ENCODE peak calls at places on chromosome 9, in eight cellular contexts. B, D, I, R, S, G, J and H are unnamed samples.

GRCh38 chr9:129676970-129677369 is 11.5 kb downstream of the PRRX2 start:
- DNase-seq in B (peak; percentile 41), D (no peak), I (no peak), R (no peak), S (no peak), G (no peak), J (peak; percentile 81), H (no peak)

GRCh38 chr9:128552744-128553221 is 396 bp downstream of the SPTAN1 start:
- DNase-seq in B (peak; percentile 78), D (peak; percentile 73), I (peak; percentile 42), R (no peak), S (peak; percentile 71), G (no peak), J (peak; percentile 71), H (no peak)

GRCh38 chr9:69877852-69878507 is 57.4 kb downstream of the CFAP95 start:
- DNase-seq in B (no peak), D (no peak), I (no peak), R (peak; percentile 22), S (no peak), G (no peak), J (no peak), H (no peak)

GRCh38 chr9:37182718-37183117 is 62.3 kb downstream of the ZCCHC7 start:
- DNase-seq in B (no peak), D (no peak), I (no peak), R (no peak), S (no peak), G (no peak), J (no peak), H (no peak)

GRCh38 chr9:7259544-7260241 is 501.9 kb downstream of the KDM4C start:
- DNase-seq in B (no peak), D (no peak), I (no peak), R (no peak), S (no peak), G (no peak), J (no peak), H (no peak)

GRCh38 chr9:30519756-30520155 is 1864.7 kb upstream of the ACO1 start:
- DNase-seq in B (no peak), D (no peak), I (no peak), R (no peak), S (no peak), G (no peak), J (no peak), H (peak; percentile 7)

GRCh38 chr9:35661756-35662350 is 3.1 kb downstream of the ARHGEF39 start:
- DNase-seq in B (no peak), D (no peak), I (no peak), R (no peak), S (no peak), G (no peak), J (no peak), H (no peak)

GRCh38 chr9:129945314-129945713 is 97.7 kb downstream of the FNBP1 start:
- DNase-seq in B (no peak), D (no peak), I (no peak), R (no peak), S (no peak), G (no peak), J (no peak), H (no peak)

GRCh38 chr9:34633851-34634550 is 3.6 kb downstream of the SIGMAR1 start:
- DNase-seq in B (peak; percentile 57), D (no peak), I (peak; percentile 69), R (no peak), S (peak; percentile 67), G (no peak), J (no peak), H (no peak)

GRCh38 chr9:132597073-132597775 is 14.8 kb downstream of the BARHL1 start:
- DNase-seq in B (no peak), D (peak; percentile 78), I (peak; percentile 45), R (no peak), S (no peak), G (no peak), J (no peak), H (no peak)

GRCh38 chr9:21995652-21996275 is 1.2 kb downstream of the CDKN2B-AS1 start:
- DNase-seq in B (no peak), D (peak; percentile 40), I (peak; percentile 30), R (no peak), S (peak; percentile 67), G (peak; percentile 66), J (peak; percentile 66), H (no peak)

GRCh38 chr9:5786370-5787127 is 46.4 kb downstream of the ERMP1 start:
- DNase-seq in B (no peak), D (no peak), I (no peak), R (no peak), S (no peak), G (no peak), J (no peak), H (no peak)

GRCh38 chr9:75054373-75055001 is 26.4 kb upstream of the CARNMT1 start:
- DNase-seq in B (no peak), D (no peak), I (no peak), R (no peak), S (no peak), G (no peak), J (no peak), H (no peak)

DNA sequence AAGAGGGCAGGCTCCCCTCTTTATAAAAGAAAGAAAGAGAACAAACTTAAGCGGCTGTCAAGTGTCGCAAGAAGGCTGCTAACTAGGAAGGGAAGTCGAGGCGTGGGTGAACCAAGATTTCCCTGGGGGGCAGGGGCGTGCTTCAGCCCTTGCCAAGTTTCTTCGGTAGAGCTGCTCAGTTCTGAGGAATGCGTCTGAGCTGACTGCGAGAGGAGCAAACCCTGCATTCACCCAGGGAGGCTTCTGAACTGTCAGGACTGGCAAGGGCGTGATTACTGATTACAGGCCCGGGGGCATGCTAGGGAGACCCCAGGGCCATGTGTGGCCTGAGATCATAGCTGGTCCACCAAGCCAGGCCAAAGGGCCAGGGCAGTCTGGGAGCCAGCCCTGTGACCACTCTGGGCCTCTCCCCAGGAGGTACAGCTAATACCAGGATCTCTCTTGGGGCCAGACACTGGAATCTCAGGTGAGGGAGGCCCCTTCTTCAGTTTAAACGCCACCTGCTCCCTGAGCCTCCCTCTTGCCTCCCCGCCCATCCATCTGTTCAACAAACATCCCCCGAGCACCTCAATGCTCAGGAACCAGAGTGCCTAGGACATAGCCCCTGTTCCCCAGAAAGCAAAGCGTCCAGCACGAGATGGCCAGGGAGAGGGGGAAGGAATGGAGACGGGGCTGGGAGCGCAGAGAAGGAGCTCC is 30.9 kb downstream of the SARDH start:
- DNase-seq in B (no peak), D (peak; percentile 61), I (peak; percentile 44), R (no peak), S (peak; percentile 34), G (no peak), J (no peak), H (no peak)
- H3K4me3 ChIP-seq in B (no peak overlapping the region), D (no peak overlapping the region), I (no peak overlapping the region), R (no peak overlapping the region), S (no peak overlapping the region), G (no peak overlapping the region), J (no peak overlapping the region), H (no peak overlapping the region)

DNA sequence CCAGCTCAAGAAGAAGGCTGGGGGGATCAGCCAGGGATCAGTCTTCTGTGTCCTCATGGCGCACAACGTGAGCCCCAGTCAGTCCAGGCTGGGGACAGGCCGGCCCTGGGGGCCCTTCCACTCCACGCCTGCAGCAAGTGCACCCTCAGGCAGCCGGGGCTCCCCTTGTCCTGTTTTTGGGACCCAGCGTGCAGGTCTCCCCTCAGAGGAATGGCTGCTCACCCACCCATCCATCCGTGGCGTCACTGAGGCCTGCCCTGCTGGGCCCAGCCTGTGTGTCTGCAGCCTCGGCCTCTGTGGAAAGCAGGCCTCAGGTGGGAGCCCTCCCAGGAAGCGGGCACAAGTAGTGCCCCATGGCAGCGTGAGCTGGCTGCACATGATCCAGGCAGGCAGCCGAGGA is 52.6 kb upstream of the FCN2 start:
- DNase-seq in B (no peak), D (no peak), I (no peak), R (no peak), S (no peak), G (no peak), J (no peak), H (no peak)
- H3K36me3 ChIP-seq in B (no peaks in the 10 kb centered on the region), D (peaks cover 20% of the 10 kb centered on the region), I (no peaks in the 10 kb centered on the region), R (no peaks in the 10 kb centered on the region), S (no peaks in the 10 kb centered on the region), G (no peaks in the 10 kb centered on the region), J (peaks cover 85% of the 10 kb centered on the region), H (no peaks in the 10 kb centered on the region)

DNA sequence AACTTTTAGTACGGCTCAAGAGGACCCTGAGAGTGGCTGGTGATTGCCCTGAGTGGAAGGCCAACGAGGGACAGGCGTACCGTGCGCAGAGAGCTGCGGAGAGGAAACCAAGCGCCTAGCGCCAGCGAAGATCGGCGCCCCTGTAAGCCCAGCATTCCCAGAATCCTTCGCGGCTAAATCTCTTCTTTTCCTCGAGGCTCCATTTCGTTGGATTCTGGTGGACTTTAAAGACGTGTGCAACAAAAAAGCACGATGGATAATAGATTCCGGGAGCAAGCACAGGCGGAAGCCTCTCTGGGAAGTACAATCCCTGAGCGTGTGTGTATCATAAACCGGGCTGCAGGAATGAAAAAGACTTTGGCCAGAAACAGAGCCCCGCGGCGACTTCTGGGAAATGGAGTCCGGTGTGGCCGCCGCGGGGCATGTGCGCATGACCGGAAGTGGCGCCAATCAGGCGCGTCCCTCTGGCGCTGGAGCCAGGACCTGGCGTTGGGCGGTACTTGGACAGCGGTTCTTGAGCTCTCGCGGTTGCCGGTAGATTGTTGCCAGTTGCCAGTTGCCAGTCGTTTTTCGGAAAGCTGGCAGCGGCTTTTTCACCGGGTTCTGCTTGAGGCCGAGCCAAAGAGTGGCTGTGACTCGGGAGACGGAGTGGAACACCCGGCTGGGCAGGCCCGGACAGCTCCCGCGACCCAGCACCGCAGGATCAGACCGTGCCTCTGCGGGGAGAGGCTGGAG is at the start of gene ZNF79:
- DNase-seq in B (peak; percentile 93), D (peak; percentile 94), I (peak; percentile 95), R (peak; percentile 88), S (peak; percentile 94), G (peak; percentile 95), J (peak; percentile 96), H (peak; percentile 69)
- TF ChIP-seq CTCF in B (no peak), D (no peak), I (no peak), R (no peak), S (no peak), G (no peak), J (no peak), H (no peak)

GRCh38 chr9:82940386-82940785 is 122.6 kb downstream of the RASEF start:
- DNase-seq in B (no peak), D (no peak), I (no peak), R (no peak), S (no peak), G (no peak), J (no peak), H (no peak)

GRCh38 chr9:82939451-82939850 is 123.5 kb downstream of the RASEF start:
- DNase-seq in B (no peak), D (no peak), I (peak; percentile 63), R (no peak), S (peak; percentile 42), G (no peak), J (no peak), H (peak; percentile 82)

GRCh38 chr9:82938426-82938825 is 124.5 kb downstream of the RASEF start:
- DNase-seq in B (no peak), D (no peak), I (no peak), R (no peak), S (no peak), G (no peak), J (no peak), H (no peak)

GRCh38 chr9:82930116-82930515 is 132.8 kb downstream of the RASEF start:
- DNase-seq in B (no peak), D (no peak), I (no peak), R (no peak), S (no peak), G (no peak), J (no peak), H (no peak)

DNA sequence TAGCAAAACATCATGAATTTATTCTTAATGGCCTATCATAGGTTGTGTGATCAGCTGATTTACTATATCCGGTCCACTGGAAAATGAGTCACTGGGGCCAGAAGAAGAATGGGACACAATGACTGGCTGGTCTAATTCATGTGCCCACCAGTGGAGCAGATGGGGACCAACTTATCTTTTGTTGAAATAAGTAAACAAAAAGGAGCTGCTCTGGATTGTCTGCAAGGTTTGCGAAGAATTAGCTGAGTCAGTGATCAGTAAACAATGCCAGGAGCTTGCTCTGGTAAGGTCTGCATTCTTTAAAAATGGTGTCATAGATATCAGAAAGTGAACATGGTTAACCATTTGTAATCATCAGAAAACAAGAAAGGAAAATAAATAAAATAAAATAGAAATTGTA is 128.0 kb downstream of the RASEF start:
- DNase-seq in B (no peak), D (no peak), I (no peak), R (no peak), S (no peak), G (no peak), J (no peak), H (peak; percentile 82)
- H3K4me3 ChIP-seq in B (no peak overlapping the region), D (no peak overlapping the region), I (no peak overlapping the region), R (no peak overlapping the region), S (no peak overlapping the region), G (no peak overlapping the region), J (no peak overlapping the region), H (no peak overlapping the region)